ENCODE peak calls at places on chromosomes 6 and 20, in four cellular contexts. V is fibroblast of lung, C is GM23248, J is K562. H is an unnamed sample.

GRCh38 chr6:157534991-157535353 is 154.0 kb downstream of the ZDHHC14 start:
- DNase-seq in V (no peak), C (no peak), J (no peak), H (no peak)

GRCh38 chr6:44201638-44202303 is 15.0 kb upstream of the MYMX start:
- DNase-seq in V (no peak), C (no peak), J (peak; percentile 71), H (no peak)

GRCh38 chr20:3798908-3799248 is 2.8 kb downstream of the CDC25B start:
- DNase-seq in V (no peak), C (no peak), J (no peak), H (no peak)

GRCh38 chr6:157240059-157240959 is 83.0 kb downstream of the TMEM242 start:
- DNase-seq in V (peak; percentile 71), C (peak; percentile 93), J (peak; percentile 87), H (no peak)

GRCh38 chr6:67131827-67132226 is 1424.8 kb upstream of the EYS start:
- DNase-seq in V (peak; percentile 34), C (no peak), J (no peak), H (no peak)

GRCh38 chr6:169700296-169700695 is 1.5 kb downstream of the WDR27 start:
- DNase-seq in V (peak; percentile 68), C (peak; percentile 43), J (no peak), H (peak; percentile 71)

GRCh38 chr6:69888842-69889590 is 22.7 kb downstream of the COL19A1 start:
- DNase-seq in V (no peak), C (no peak), J (no peak), H (no peak)

GRCh38 chr6:109580519-109580918 is 97.5 kb upstream of the ZBTB24 start:
- DNase-seq in V (peak; percentile 56), C (no peak), J (no peak), H (peak; percentile 84)

GRCh38 chr20:45339799-45340198 is 8.4 kb downstream of the SDC4 start:
- DNase-seq in V (no peak), C (no peak), J (no peak), H (no peak)

GRCh38 chr20:45339084-45339483 is 9.1 kb downstream of the SDC4 start:
- DNase-seq in V (no peak), C (no peak), J (peak; percentile 42), H (no peak)

GRCh38 chr20:45336530-45337366 is 11.5 kb downstream of the SDC4 start:
- DNase-seq in V (peak; percentile 97), C (peak; percentile 99), J (no peak), H (no peak)

GRCh38 chr20:45337367-45338120 is 10.7 kb downstream of the SDC4 start:
- DNase-seq in V (peak; percentile 98), C (peak; percentile 97), J (peak; percentile 64), H (peak; percentile 91)

DNA sequence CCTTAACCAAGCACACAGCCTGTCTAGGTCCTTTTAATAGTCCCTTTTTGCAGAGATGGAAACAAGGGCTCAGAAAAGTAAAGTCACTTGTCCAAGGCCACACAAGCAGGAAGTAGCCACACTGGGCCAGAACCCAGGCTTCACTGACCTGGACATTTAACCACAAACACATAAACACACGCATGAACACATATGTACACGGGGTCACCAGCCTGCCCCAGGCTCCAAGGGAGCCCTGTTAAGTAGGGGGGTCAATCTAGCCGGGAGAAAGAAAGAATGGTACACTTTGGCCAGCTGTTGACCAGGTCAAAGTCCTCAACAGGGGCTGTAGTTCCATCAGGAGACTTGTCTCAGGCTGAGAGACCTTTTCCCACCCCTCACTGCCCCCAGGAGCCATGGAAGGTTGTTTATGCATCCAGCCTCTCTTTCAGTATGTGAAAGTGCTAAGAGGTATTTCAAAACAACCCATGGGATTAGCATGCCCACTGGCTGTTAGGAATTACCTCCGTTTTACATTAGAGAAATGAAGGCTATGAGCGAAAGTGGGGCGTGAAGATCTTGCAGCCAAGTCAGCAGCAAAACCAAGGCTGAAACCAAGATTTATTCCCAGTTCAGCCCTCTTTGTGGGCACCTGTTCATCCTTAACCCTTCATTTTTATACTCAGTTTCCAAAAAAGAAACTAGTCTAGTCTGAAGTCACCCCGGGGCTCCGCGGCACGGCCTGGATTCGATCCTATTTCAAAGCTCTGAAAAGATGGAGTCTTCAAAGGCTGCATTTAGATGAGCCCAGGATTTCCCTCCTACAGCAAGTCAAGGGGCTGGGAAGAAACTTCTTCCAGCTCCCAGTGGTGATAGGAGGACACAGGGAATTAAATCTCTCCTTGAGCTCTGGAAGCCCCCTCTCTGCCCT is 9.8 kb downstream of the SDC4 start:
- DNase-seq in V (peak; percentile 13), C (peak; percentile 54), J (no peak), H (peak; percentile 57)
- H3K9ac ChIP-seq in V (peak overlapping the region; percentile 32), C (peak overlapping the region; percentile 81), J (peak overlapping the region; percentile 41), H (peak overlapping the region; percentile 38)

GRCh38 chr20:62202083-62202395 is 18.0 kb downstream of the HRH3 start:
- DNase-seq in V (no peak), C (peak; percentile 47), J (no peak), H (no peak)

GRCh38 chr20:62200491-62201172 is 17.8 kb downstream of the MTG2 start:
- DNase-seq in V (no peak), C (no peak), J (no peak), H (no peak)

GRCh38 chr20:62203378-62204030 is 16.6 kb downstream of the HRH3 start:
- DNase-seq in V (no peak), C (no peak), J (no peak), H (no peak)

GRCh38 chr20:62201173-62202082 is 18.6 kb downstream of the MTG2 start:
- DNase-seq in V (no peak), C (no peak), J (no peak), H (no peak)

DNA sequence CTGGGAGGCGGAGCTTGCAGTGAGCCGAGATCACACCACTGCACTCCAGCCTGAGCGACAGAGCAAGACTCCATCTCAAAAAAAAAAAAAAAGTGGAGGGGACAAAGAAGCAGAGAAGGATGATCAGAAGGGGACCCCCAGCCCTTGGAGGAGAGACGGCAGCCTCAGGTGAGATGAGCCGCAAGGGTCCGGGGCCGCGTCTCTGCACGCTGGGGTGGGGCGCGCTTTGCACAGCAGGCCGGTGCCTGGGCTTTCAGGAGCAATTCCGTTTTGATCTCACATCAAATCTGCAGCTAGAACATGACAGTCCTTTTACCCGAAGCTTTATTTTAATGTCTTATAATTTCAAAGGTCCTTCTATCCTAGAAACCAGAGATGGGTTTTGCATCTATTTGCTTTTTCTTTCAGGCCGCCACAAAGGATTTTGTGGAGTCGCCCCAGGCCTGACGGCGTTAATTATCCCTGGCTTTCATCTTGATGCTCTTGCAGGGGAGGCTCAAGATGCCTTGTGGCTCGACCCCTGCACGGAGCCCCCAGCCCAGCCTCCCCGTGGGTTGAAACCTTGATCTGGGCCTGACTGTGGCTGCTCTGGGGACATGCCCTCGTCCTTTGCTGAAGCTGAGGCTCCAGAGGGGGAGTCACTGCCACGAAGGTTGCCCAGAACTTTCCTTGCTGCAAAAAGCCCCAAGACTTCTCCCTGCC is 17.3 kb downstream of the HRH3 start:
- DNase-seq in V (no peak), C (no peak), J (no peak), H (no peak)
- H3K4me1 ChIP-seq in V (no peaks in the 10 kb centered on the region), C (no peaks in the 10 kb centered on the region), J (peaks cover 11% of the 10 kb centered on the region), H (no peaks in the 10 kb centered on the region)

GRCh38 chr20:62874745-62875344 is 13.2 kb upstream of the TCFL5 start:
- DNase-seq in V (peak; percentile 11), C (no peak), J (no peak), H (no peak)

GRCh38 chr20:62876441-62876825 is 14.8 kb upstream of the TCFL5 start:
- DNase-seq in V (no peak), C (no peak), J (no peak), H (no peak)

GRCh38 chr20:62876826-62877728 is 15.5 kb upstream of the TCFL5 start:
- DNase-seq in V (no peak), C (peak; percentile 47), J (no peak), H (no peak)

GRCh38 chr20:62873280-62873679 is 11.7 kb upstream of the TCFL5 start:
- DNase-seq in V (no peak), C (no peak), J (no peak), H (no peak)

DNA sequence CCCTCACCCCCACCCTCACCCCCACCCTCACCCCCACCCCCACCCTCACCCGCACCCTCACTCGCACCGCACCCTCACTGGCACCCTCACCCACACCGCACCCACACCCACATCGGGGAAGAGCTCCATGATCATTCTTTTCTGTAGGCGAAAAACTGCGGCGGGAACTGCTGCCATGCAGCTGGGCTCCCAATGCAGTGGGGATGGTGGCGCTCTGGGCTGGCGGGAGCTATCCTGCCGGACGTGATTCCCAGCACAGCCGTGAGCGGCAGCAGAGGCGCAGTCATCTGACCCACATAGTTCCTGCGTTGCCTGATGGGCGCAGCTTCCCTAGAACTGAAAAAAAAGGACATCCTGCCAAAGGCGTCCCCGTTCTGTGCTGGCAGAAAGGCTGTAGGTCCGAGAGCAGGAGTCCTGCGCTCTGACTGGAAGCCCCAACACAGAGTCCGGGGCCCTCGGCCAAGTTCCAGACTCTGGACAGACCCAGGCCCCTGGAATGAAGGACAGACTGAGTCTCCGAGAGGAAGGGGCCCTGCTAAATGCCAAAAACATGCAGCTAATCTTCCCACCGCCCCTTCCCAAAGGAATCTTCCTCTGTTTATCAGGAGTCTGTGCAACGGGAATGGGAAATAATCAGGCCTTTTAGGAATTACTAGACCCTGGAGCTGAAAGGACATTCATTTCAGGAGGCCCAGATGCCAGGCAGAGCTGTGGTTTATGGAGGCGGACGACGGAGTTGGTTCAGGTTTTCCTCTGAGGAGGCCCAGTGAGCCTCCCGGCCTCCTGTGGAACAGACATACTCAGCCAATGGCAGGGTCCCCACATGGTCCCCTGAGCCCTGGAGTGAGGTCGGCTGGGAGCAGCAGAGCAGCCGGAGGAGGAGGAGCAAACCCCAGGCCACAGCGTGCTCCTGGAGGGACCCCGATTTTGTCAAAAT is 14.1 kb upstream of the TCFL5 start:
- DNase-seq in V (peak; percentile 86), C (peak; percentile 93), J (peak; percentile 75), H (peak; percentile 82)
- H3K9ac ChIP-seq in V (no peak overlapping the region), C (peak overlapping the region; percentile 67), J (peak overlapping the region; percentile 64), H (no peak overlapping the region)

DNA sequence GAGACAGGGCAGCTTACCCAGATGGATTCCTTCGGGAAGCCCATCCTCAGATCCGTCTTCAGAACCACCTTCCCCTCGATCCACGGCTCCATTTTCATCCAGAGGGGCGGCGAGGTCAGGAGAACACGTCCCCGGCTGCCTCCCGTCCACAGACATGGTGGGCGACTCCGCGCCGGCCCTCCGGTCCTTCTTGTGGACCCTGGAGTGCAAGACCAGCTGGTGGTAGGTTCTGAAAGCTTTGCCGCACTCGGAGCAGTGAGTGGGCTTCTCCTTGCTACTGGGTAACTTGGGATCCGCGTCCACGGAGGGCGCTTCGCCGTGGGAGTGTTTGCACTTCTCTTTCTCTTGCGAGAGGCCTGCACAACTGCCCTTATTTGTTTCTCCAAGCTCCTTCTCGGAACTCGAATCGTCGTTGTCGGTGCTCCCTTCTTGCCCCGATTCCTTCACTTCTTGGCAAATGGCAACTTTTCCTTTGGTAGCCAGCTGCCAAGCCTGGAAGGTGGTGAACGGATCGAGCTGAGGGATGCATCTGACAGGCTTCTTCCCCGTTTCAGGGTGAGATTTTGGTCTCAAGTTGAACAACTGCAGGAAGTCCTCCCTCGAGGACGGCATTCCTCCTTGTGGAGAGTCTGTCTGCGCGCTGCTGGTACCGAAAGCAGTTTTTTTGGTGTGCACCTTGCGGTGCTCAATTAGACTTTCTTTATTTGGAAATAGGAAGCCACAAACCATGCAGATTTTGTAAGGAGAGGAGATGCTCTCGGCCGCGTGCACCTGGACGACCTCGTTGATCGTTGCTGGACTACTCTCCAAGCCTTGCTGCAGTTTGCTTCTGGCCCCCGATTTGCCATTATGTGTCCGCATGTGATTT is 12.0 kb downstream of the ZNF217 start:
- DNase-seq in V (no peak), C (no peak), J (no peak), H (no peak)
- H3K4me1 ChIP-seq in V (peaks cover 27% of the 10 kb centered on the region), C (peaks cover 80% of the 10 kb centered on the region), J (peaks cover 8% of the 10 kb centered on the region), H (no peaks in the 10 kb centered on the region)

GRCh38 chr20:2139250-2139649 is 37.6 kb downstream of the STK35 start:
- DNase-seq in V (no peak), C (no peak), J (no peak), H (no peak)
- H3K9ac ChIP-seq in V (no peak overlapping the region), C (no peak overlapping the region), J (no peak overlapping the region), H (no peak overlapping the region)

GRCh38 chr6:6587696-6588063 is 840 bp upstream of the LY86 start:
- DNase-seq in V (no peak), C (no peak), J (no peak), H (no peak)
- H3K4me1 ChIP-seq in V (no peaks in the 10 kb centered on the region), C (no peaks in the 10 kb centered on the region), J (no peaks in the 10 kb centered on the region), H (no peaks in the 10 kb centered on the region)

H was measured in mesendoderm.